ENCODE peak calls at places on chromosomes 16 and 17, in ten cellular contexts. One of them, this sample, is unnamed.

GRCh38 chr16:85158702-85159225 is 46.5 kb upstream of the CIBAR2 start:
- DNase-seq in HFF-Myc: no peak
- DNase-seq in endothelial cell of umbilical vein: no peak
- DNase-seq in GM12865: no peak
- DNase-seq in A549: no peak
- DNase-seq in AG10803: no peak
- DNase-seq in mesothelial cell of epicardium: no peak
- DNase-seq in upper lobe of right lung: no peak
- DNase-seq in cardiac fibroblast: no peak
- DNase-seq in brain microvascular endothelial cell: no peak
- DNase-seq in this sample: no peak

GRCh38 chr17:33972756-33973155 is 282.3 kb upstream of the CCL2 start:
- DNase-seq in HFF-Myc: no peak
- DNase-seq in endothelial cell of umbilical vein: no peak
- DNase-seq in GM12865: peak
- DNase-seq in A549: no peak
- DNase-seq in AG10803: no peak
- DNase-seq in mesothelial cell of epicardium: no peak
- DNase-seq in upper lobe of right lung: no peak
- DNase-seq in cardiac fibroblast: no peak
- DNase-seq in brain microvascular endothelial cell: no peak
- DNase-seq in this sample: no peak

GRCh38 chr16:29975811-29976511 is 2.3 kb downstream of the TAOK2 start:
- DNase-seq in HFF-Myc: no peak
- DNase-seq in endothelial cell of umbilical vein: peak
- DNase-seq in GM12865: no peak
- DNase-seq in A549: no peak
- DNase-seq in AG10803: no peak
- DNase-seq in mesothelial cell of epicardium: no peak
- DNase-seq in upper lobe of right lung: no peak
- DNase-seq in cardiac fibroblast: no peak
- DNase-seq in brain microvascular endothelial cell: no peak
- DNase-seq in this sample: no peak

GRCh38 chr16:72875291-72876036 is 172.5 kb downstream of the ZFHX3 start:
- DNase-seq in HFF-Myc: no peak
- DNase-seq in endothelial cell of umbilical vein: no peak
- DNase-seq in GM12865: no peak
- DNase-seq in A549: no peak
- DNase-seq in AG10803: no peak
- DNase-seq in mesothelial cell of epicardium: no peak
- DNase-seq in upper lobe of right lung: no peak
- DNase-seq in cardiac fibroblast: peak
- DNase-seq in brain microvascular endothelial cell: no peak
- DNase-seq in this sample: no peak

GRCh38 chr17:34670618-34671017 is 91.2 kb downstream of the TMEM132E start:
- DNase-seq in HFF-Myc: no peak
- DNase-seq in endothelial cell of umbilical vein: no peak
- DNase-seq in GM12865: no peak
- DNase-seq in A549: no peak
- DNase-seq in AG10803: no peak
- DNase-seq in mesothelial cell of epicardium: no peak
- DNase-seq in upper lobe of right lung: no peak
- DNase-seq in cardiac fibroblast: no peak
- DNase-seq in brain microvascular endothelial cell: no peak
- DNase-seq in this sample: no peak

GRCh38 chr16:85658504-85659326 is 30.0 kb downstream of the GINS2 start:
- DNase-seq in HFF-Myc: no peak
- DNase-seq in endothelial cell of umbilical vein: no peak
- DNase-seq in GM12865: no peak
- DNase-seq in A549: no peak
- DNase-seq in AG10803: no peak
- DNase-seq in mesothelial cell of epicardium: no peak
- DNase-seq in upper lobe of right lung: no peak
- DNase-seq in cardiac fibroblast: no peak
- DNase-seq in brain microvascular endothelial cell: no peak
- DNase-seq in this sample: peak

GRCh38 chr17:694239-694638 is 20.4 kb downstream of the VPS53 start:
- DNase-seq in HFF-Myc: peak
- DNase-seq in endothelial cell of umbilical vein: peak
- DNase-seq in GM12865: no peak
- DNase-seq in A549: peak
- DNase-seq in AG10803: peak
- DNase-seq in mesothelial cell of epicardium: no peak
- DNase-seq in upper lobe of right lung: no peak
- DNase-seq in cardiac fibroblast: peak
- DNase-seq in brain microvascular endothelial cell: peak
- DNase-seq in this sample: no peak

GRCh38 chr17:68698761-68699160 is 97.6 kb upstream of the FAM20A start:
- DNase-seq in HFF-Myc: no peak
- DNase-seq in endothelial cell of umbilical vein: no peak
- DNase-seq in GM12865: no peak
- DNase-seq in A549: no peak
- DNase-seq in AG10803: peak
- DNase-seq in mesothelial cell of epicardium: no peak
- DNase-seq in upper lobe of right lung: no peak
- DNase-seq in cardiac fibroblast: no peak
- DNase-seq in brain microvascular endothelial cell: no peak
- DNase-seq in this sample: no peak

GRCh38 chr17:31525801-31526549 is 134.5 kb downstream of the RAB11FIP4 start:
- DNase-seq in HFF-Myc: no peak
- DNase-seq in endothelial cell of umbilical vein: no peak
- DNase-seq in GM12865: no peak
- DNase-seq in A549: peak
- DNase-seq in AG10803: peak
- DNase-seq in mesothelial cell of epicardium: no peak
- DNase-seq in upper lobe of right lung: no peak
- DNase-seq in cardiac fibroblast: no peak
- DNase-seq in brain microvascular endothelial cell: no peak
- DNase-seq in this sample: peak

GRCh38 chr17:2982854-2983636 is 80.4 kb downstream of the OR1D5 start:
- DNase-seq in HFF-Myc: no peak
- DNase-seq in endothelial cell of umbilical vein: no peak
- DNase-seq in GM12865: no peak
- DNase-seq in A549: peak
- DNase-seq in AG10803: peak
- DNase-seq in mesothelial cell of epicardium: peak
- DNase-seq in upper lobe of right lung: peak
- DNase-seq in cardiac fibroblast: peak
- DNase-seq in brain microvascular endothelial cell: no peak
- DNase-seq in this sample: peak
- TF ChIP-seq CTCF in HFF-Myc: peak
- TF ChIP-seq CTCF in endothelial cell of umbilical vein: no peak
- TF ChIP-seq CTCF in GM12865: no peak
- TF ChIP-seq CTCF in A549: peak
- TF ChIP-seq CTCF in AG10803: peak
- TF ChIP-seq CTCF in mesothelial cell of epicardium: no peak
- TF ChIP-seq CTCF in upper lobe of right lung: peak
- TF ChIP-seq CTCF in cardiac fibroblast: peak
- TF ChIP-seq CTCF in brain microvascular endothelial cell: peak
- TF ChIP-seq CTCF in this sample: peak

GRCh38 chr16:49704586-49705155 is 151.2 kb downstream of the ZNF423 start:
- DNase-seq in HFF-Myc: no peak
- DNase-seq in endothelial cell of umbilical vein: no peak
- DNase-seq in GM12865: peak
- DNase-seq in A549: no peak
- DNase-seq in AG10803: no peak
- DNase-seq in mesothelial cell of epicardium: no peak
- DNase-seq in upper lobe of right lung: no peak
- DNase-seq in cardiac fibroblast: peak
- DNase-seq in brain microvascular endothelial cell: no peak
- DNase-seq in this sample: no peak
- TF ChIP-seq CTCF in HFF-Myc: no peak
- TF ChIP-seq CTCF in endothelial cell of umbilical vein: peak
- TF ChIP-seq CTCF in GM12865: no peak
- TF ChIP-seq CTCF in A549: no peak
- TF ChIP-seq CTCF in AG10803: no peak
- TF ChIP-seq CTCF in mesothelial cell of epicardium: no peak
- TF ChIP-seq CTCF in upper lobe of right lung: no peak
- TF ChIP-seq CTCF in cardiac fibroblast: no peak
- TF ChIP-seq CTCF in brain microvascular endothelial cell: peak
- TF ChIP-seq CTCF in this sample: no peak

GRCh38 chr16:21689107-21689506 is 25.3 kb downstream of the OTOA start:
- DNase-seq in HFF-Myc: no peak
- DNase-seq in endothelial cell of umbilical vein: no peak
- DNase-seq in GM12865: no peak
- DNase-seq in A549: no peak
- DNase-seq in AG10803: no peak
- DNase-seq in mesothelial cell of epicardium: no peak
- DNase-seq in upper lobe of right lung: no peak
- DNase-seq in cardiac fibroblast: no peak
- DNase-seq in brain microvascular endothelial cell: no peak
- DNase-seq in this sample: no peak

GRCh38 chr16:21685034-21685455 is 21.3 kb downstream of the OTOA start:
- DNase-seq in HFF-Myc: no peak
- DNase-seq in endothelial cell of umbilical vein: no peak
- DNase-seq in GM12865: no peak
- DNase-seq in A549: no peak
- DNase-seq in AG10803: no peak
- DNase-seq in mesothelial cell of epicardium: peak
- DNase-seq in upper lobe of right lung: no peak
- DNase-seq in cardiac fibroblast: no peak
- DNase-seq in brain microvascular endothelial cell: no peak
- DNase-seq in this sample: no peak

GRCh38 chr16:21683184-21683583 is 19.4 kb downstream of the OTOA start:
- DNase-seq in HFF-Myc: no peak
- DNase-seq in endothelial cell of umbilical vein: no peak
- DNase-seq in GM12865: no peak
- DNase-seq in A549: no peak
- DNase-seq in AG10803: no peak
- DNase-seq in mesothelial cell of epicardium: no peak
- DNase-seq in upper lobe of right lung: no peak
- DNase-seq in cardiac fibroblast: no peak
- DNase-seq in brain microvascular endothelial cell: no peak
- DNase-seq in this sample: no peak

DNA sequence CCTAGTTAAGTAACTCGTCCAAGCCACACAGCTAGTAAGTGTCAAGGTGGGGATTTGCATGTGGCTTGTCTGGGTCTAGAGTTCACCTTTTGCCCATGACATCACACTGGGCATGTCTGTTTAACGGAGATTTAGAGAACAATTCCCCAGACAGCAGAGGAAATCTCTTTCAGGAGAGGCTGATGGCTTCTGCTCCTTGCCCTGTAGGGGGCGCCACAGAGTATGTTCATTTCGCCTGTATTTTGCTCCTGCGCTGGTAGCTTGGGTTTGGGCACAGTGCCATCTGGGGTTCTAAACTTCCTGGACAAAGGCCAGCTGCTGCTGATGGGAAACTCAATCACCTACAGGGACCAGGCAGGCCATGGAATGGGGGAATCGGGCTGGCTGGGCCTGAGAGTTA is 20.4 kb downstream of the OTOA start:
- DNase-seq in HFF-Myc: no peak
- DNase-seq in endothelial cell of umbilical vein: no peak
- DNase-seq in GM12865: peak
- DNase-seq in A549: no peak
- DNase-seq in AG10803: no peak
- DNase-seq in mesothelial cell of epicardium: no peak
- DNase-seq in upper lobe of right lung: no peak
- DNase-seq in cardiac fibroblast: peak
- DNase-seq in brain microvascular endothelial cell: no peak
- DNase-seq in this sample: no peak
- TF ChIP-seq CTCF in HFF-Myc: peak
- TF ChIP-seq CTCF in endothelial cell of umbilical vein: peak
- TF ChIP-seq CTCF in GM12865: peak
- TF ChIP-seq CTCF in A549: peak
- TF ChIP-seq CTCF in AG10803: peak
- TF ChIP-seq CTCF in mesothelial cell of epicardium: peak
- TF ChIP-seq CTCF in upper lobe of right lung: peak
- TF ChIP-seq CTCF in cardiac fibroblast: peak
- TF ChIP-seq CTCF in brain microvascular endothelial cell: peak
- TF ChIP-seq CTCF in this sample: peak

GRCh38 chr17:41768682-41769288 is 17.7 kb downstream of the JUP start:
- DNase-seq in HFF-Myc: no peak
- DNase-seq in endothelial cell of umbilical vein: no peak
- DNase-seq in GM12865: no peak
- DNase-seq in A549: no peak
- DNase-seq in AG10803: no peak
- DNase-seq in mesothelial cell of epicardium: no peak
- DNase-seq in upper lobe of right lung: no peak
- DNase-seq in cardiac fibroblast: no peak
- DNase-seq in brain microvascular endothelial cell: no peak
- DNase-seq in this sample: no peak

GRCh38 chr17:41771389-41772206 is 14.9 kb downstream of the JUP start:
- DNase-seq in HFF-Myc: no peak
- DNase-seq in endothelial cell of umbilical vein: no peak
- DNase-seq in GM12865: peak
- DNase-seq in A549: no peak
- DNase-seq in AG10803: no peak
- DNase-seq in mesothelial cell of epicardium: no peak
- DNase-seq in upper lobe of right lung: no peak
- DNase-seq in cardiac fibroblast: no peak
- DNase-seq in brain microvascular endothelial cell: no peak
- DNase-seq in this sample: no peak

GRCh38 chr17:41769346-41769862 is 17.1 kb downstream of the JUP start:
- DNase-seq in HFF-Myc: no peak
- DNase-seq in endothelial cell of umbilical vein: no peak
- DNase-seq in GM12865: no peak
- DNase-seq in A549: no peak
- DNase-seq in AG10803: no peak
- DNase-seq in mesothelial cell of epicardium: no peak
- DNase-seq in upper lobe of right lung: no peak
- DNase-seq in cardiac fibroblast: no peak
- DNase-seq in brain microvascular endothelial cell: no peak
- DNase-seq in this sample: no peak

GRCh38 chr17:41772218-41772585 is 14.3 kb downstream of the JUP start:
- DNase-seq in HFF-Myc: no peak
- DNase-seq in endothelial cell of umbilical vein: no peak
- DNase-seq in GM12865: no peak
- DNase-seq in A549: no peak
- DNase-seq in AG10803: no peak
- DNase-seq in mesothelial cell of epicardium: peak
- DNase-seq in upper lobe of right lung: peak
- DNase-seq in cardiac fibroblast: no peak
- DNase-seq in brain microvascular endothelial cell: no peak
- DNase-seq in this sample: no peak

DNA sequence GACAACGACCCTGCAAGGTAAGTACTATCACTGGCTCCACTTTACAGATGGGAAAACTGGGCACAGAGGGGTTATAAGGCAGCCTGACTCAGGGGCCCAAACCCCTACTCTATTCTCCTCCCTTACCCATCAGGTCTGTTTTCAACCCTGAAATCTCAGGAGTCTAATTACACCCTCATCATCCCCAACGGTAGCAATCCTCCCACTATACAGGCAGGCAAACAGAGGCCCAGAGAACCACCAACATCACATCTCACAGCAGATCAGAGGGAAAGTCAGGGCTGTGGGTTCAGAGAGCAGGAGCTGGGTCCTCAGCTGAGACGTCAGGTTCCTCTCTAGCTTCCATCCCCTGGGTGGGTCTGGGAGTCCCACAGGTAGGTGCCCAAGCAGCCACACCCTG is 16.5 kb downstream of the JUP start:
- DNase-seq in HFF-Myc: no peak
- DNase-seq in endothelial cell of umbilical vein: no peak
- DNase-seq in GM12865: no peak
- DNase-seq in A549: no peak
- DNase-seq in AG10803: no peak
- DNase-seq in mesothelial cell of epicardium: no peak
- DNase-seq in upper lobe of right lung: no peak
- DNase-seq in cardiac fibroblast: no peak
- DNase-seq in brain microvascular endothelial cell: no peak
- DNase-seq in this sample: no peak
- TF ChIP-seq CTCF in HFF-Myc: no peak
- TF ChIP-seq CTCF in endothelial cell of umbilical vein: no peak
- TF ChIP-seq CTCF in GM12865: no peak
- TF ChIP-seq CTCF in A549: no peak
- TF ChIP-seq CTCF in AG10803: no peak
- TF ChIP-seq CTCF in mesothelial cell of epicardium: no peak
- TF ChIP-seq CTCF in upper lobe of right lung: no peak
- TF ChIP-seq CTCF in cardiac fibroblast: no peak
- TF ChIP-seq CTCF in brain microvascular endothelial cell: no peak
- TF ChIP-seq CTCF in this sample: no peak

GRCh38 chr17:40122944-40123810 is 1.4 kb downstream of the MSL1 start:
- DNase-seq in HFF-Myc: no peak
- DNase-seq in endothelial cell of umbilical vein: peak
- DNase-seq in GM12865: peak
- DNase-seq in A549: peak
- DNase-seq in AG10803: peak
- DNase-seq in mesothelial cell of epicardium: peak
- DNase-seq in upper lobe of right lung: peak
- DNase-seq in cardiac fibroblast: peak
- DNase-seq in brain microvascular endothelial cell: no peak
- DNase-seq in this sample: no peak
- TF ChIP-seq CTCF in HFF-Myc: no peak
- TF ChIP-seq CTCF in endothelial cell of umbilical vein: peak
- TF ChIP-seq CTCF in GM12865: no peak
- TF ChIP-seq CTCF in A549: no peak
- TF ChIP-seq CTCF in AG10803: no peak
- TF ChIP-seq CTCF in mesothelial cell of epicardium: no peak
- TF ChIP-seq CTCF in upper lobe of right lung: no peak
- TF ChIP-seq CTCF in cardiac fibroblast: no peak
- TF ChIP-seq CTCF in brain microvascular endothelial cell: no peak
- TF ChIP-seq CTCF in this sample: no peak

This sample was measured in chondrocyte.